ENCODE peak calls at places on chromosome 2, in ten cellular contexts. M is IMR-90, E is HepG2, I is hepatocyte, V is mesenchymal stem cell, H is trophoblast cell, G is astrocyte, N is SK-N-SH, Y is neuronal stem cell, J is neural progenitor cell. X is an unnamed sample.

GRCh38 chr2:120867290-120868231 is 131.9 kb downstream of the GLI2 start:
- DNase-seq in M (peak; percentile 77), E (no peak), I (peak; percentile 75), V (peak; percentile 89), H (peak; percentile 93), G (peak; percentile 84), N (peak; percentile 84), Y (peak; percentile 49), J (peak; percentile 80), X (no peak)

GRCh38 chr2:229445501-229446294 is 174.6 kb upstream of the PID1 start:
- DNase-seq in M (peak; percentile 16), E (no peak), I (no peak), V (peak; percentile 45), H (no peak), G (peak; percentile 75), N (no peak), Y (no peak), J (no peak), X (no peak)

GRCh38 chr2:16546128-16546754 is 119.4 kb downstream of the CYRIA start:
- DNase-seq in M (peak; percentile 36), E (peak; percentile 64), I (peak; percentile 88), V (peak; percentile 55), H (peak; percentile 49), G (peak; percentile 18), N (no peak), Y (peak; percentile 81), J (peak; percentile 91), X (peak; percentile 36)

GRCh38 chr2:216714412-216714775 is 19.0 kb upstream of the IGFBP5 start:
- DNase-seq in M (peak; percentile 71), E (no peak), I (no peak), V (no peak), H (no peak), G (peak; percentile 66), N (no peak), Y (no peak), J (no peak), X (no peak)

GRCh38 chr2:56464613-56465012 is 280.8 kb downstream of the CCDC85A start:
- DNase-seq in M (no peak), E (no peak), I (no peak), V (peak; percentile 44), H (no peak), G (no peak), N (no peak), Y (no peak), J (no peak), X (no peak)

GRCh38 chr2:226426292-226426736 is 373.3 kb downstream of the IRS1 start:
- DNase-seq in M (peak; percentile 99), E (peak; percentile 51), I (no peak), V (peak; percentile 92), H (peak; percentile 33), G (peak; percentile 93), N (no peak), Y (no peak), J (no peak), X (no peak)

GRCh38 chr2:73418343-73418742 is 32.7 kb downstream of the ALMS1 start:
- DNase-seq in M (peak; percentile 91), E (no peak), I (peak; percentile 51), V (peak; percentile 39), H (no peak), G (peak; percentile 90), N (no peak), Y (no peak), J (no peak), X (no peak)

GRCh38 chr2:19217203-19217602 is 141.2 kb downstream of the OSR1 start:
- DNase-seq in M (no peak), E (no peak), I (no peak), V (peak; percentile 6), H (no peak), G (no peak), N (no peak), Y (no peak), J (no peak), X (no peak)

GRCh38 chr2:182110326-182110725 is 124.7 kb downstream of the PPP1R1C start:
- DNase-seq in M (no peak), E (no peak), I (no peak), V (no peak), H (no peak), G (no peak), N (no peak), Y (no peak), J (no peak), X (no peak)

GRCh38 chr2:168152902-168153301 is 94.5 kb downstream of the STK39 start:
- DNase-seq in M (peak; percentile 10), E (peak; percentile 75), I (no peak), V (no peak), H (no peak), G (no peak), N (no peak), Y (no peak), J (no peak), X (no peak)

GRCh38 chr2:101380376-101380775 is 6.9 kb downstream of the CREG2 start:
- DNase-seq in M (peak; percentile 71), E (no peak), I (no peak), V (peak; percentile 61), H (no peak), G (peak; percentile 78), N (no peak), Y (no peak), J (no peak), X (no peak)

GRCh38 chr2:25294573-25295462 is 46.9 kb downstream of the DNMT3A start:
- DNase-seq in M (peak; percentile 24), E (no peak), I (no peak), V (peak; percentile 18), H (no peak), G (no peak), N (peak; percentile 95), Y (no peak), J (no peak), X (peak; percentile 89)

GRCh38 chr2:32166115-32166549 is 468 bp downstream of the SLC30A6 start:
- DNase-seq in M (no peak), E (no peak), I (no peak), V (no peak), H (no peak), G (no peak), N (no peak), Y (no peak), J (no peak), X (no peak)

GRCh38 chr2:64325852-64326577 is 127.9 kb upstream of the LGALSL start:
- DNase-seq in M (no peak), E (no peak), I (no peak), V (no peak), H (no peak), G (no peak), N (no peak), Y (no peak), J (no peak), X (no peak)

GRCh38 chr2:66535574-66536289 is 100.8 kb downstream of the MEIS1 start:
- DNase-seq in M (no peak), E (no peak), I (no peak), V (no peak), H (no peak), G (no peak), N (peak; percentile 25), Y (no peak), J (no peak), X (no peak)

GRCh38 chr2:130963849-130964793 is 127.4 kb downstream of the ARHGEF4 start:
- DNase-seq in M (no peak), E (no peak), I (peak; percentile 63), V (no peak), H (no peak), G (peak; percentile 10), N (peak; percentile 82), Y (peak; percentile 49), J (peak; percentile 85), X (no peak)

DNA sequence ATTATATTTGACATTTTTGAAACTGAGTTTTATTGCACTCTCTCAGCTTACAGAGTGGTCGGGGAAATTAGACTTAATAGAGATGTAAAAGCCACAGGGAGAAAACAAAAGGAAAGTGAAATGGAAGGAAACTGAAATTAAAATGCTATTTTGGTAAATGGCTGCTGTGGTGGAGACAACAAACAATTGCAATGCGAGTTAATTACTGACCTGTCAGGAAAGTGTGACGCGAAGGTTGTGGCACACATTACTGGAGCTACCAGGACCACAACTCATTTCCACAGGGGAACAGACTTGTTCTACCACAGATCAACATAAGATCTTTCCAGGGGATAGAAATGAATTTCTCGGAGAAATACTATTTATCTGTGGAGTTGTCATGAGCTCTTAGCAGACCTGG is 19.5 kb downstream of the ARHGAP15 start:
- DNase-seq in M (no peak), E (no peak), I (no peak), V (no peak), H (no peak), G (no peak), N (no peak), Y (no peak), J (no peak), X (no peak)
- H3K4me2 ChIP-seq in M (no peak overlapping the region), E (no peak overlapping the region), I (no peak overlapping the region), V (no peak overlapping the region), H (no peak overlapping the region), G (no peak overlapping the region), N (no peak overlapping the region), Y (no peak overlapping the region), J (no peak overlapping the region), X (peak overlapping the region; percentile 18)

DNA sequence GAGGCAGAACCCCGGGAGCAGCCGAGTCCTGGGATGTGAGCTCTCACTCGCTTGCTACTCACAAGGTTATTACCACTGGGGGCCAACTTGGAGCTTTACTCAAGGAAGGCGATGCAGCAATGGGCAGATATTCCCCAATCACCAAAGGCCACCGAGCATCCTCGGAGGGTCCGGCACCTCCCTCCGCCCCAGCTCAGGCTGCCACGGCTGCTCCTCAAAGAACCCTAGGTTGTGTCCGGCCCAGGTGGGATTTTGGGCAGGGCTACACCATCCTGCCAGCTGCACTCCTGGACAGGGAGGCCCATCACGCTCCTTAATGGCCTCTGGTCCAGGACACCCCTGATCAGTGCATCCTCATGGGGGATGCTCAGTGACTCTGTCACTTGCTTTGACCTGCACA is 24.8 kb downstream of the FBLN7 start:
- DNase-seq in M (no peak), E (no peak), I (no peak), V (no peak), H (no peak), G (no peak), N (no peak), Y (no peak), J (no peak), X (no peak)
- H3K4me1 ChIP-seq in M (no peaks in the 10 kb centered on the region), E (peaks cover 18% of the 10 kb centered on the region), I (no peaks in the 10 kb centered on the region), V (peaks cover 6% of the 10 kb centered on the region), H (peaks cover 6% of the 10 kb centered on the region), G (no peaks in the 10 kb centered on the region), N (no peaks in the 10 kb centered on the region), Y (peaks cover 2% of the 10 kb centered on the region), J (no peaks in the 10 kb centered on the region), X (no peaks in the 10 kb centered on the region)

DNA sequence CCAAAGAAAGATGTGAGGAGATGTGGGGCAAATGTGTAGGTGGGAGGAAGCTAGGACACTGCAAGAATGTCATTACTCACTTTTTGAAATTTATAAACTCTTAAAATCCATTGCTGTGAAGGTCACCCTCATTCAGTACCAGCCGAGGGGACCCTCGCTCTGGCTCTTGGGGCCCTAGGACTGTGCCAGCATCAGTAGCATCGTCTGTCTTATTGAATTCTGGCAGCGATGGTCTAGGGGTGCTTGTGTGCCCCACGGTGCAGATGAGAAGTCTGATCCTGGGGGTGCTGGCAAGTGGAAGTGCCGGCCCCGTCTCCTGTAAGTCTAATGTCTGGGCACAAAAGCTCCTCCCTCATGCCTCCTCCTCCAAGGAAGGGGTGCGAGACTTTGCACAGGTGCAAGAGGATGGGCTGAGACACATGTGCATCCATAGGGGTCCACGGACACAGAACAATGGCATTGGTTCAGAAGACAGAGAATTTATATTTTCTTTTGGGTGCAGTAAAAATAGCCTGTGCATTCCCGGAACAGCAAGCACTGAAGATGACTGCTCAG is 266.7 kb upstream of the HDAC4 start:
- DNase-seq in M (no peak), E (no peak), I (no peak), V (no peak), H (no peak), G (no peak), N (no peak), Y (no peak), J (no peak), X (no peak)
- H3K9me3 ChIP-seq in M (peaks cover 6% of the 10 kb centered on the region), E (no peaks in the 10 kb centered on the region), I (no peaks in the 10 kb centered on the region), V (no peaks in the 10 kb centered on the region), H (peaks cover 1% of the 10 kb centered on the region), G (no peaks in the 10 kb centered on the region), N (no peaks in the 10 kb centered on the region), Y (no peaks in the 10 kb centered on the region), J (no peaks in the 10 kb centered on the region), X (no peaks in the 10 kb centered on the region)

GRCh38 chr2:128301501-128301966 is 17.1 kb downstream of the HS6ST1 start:
- DNase-seq in M (peak; percentile 99), E (no peak), I (no peak), V (peak; percentile 99), H (peak; percentile 81), G (peak; percentile 98), N (no peak), Y (no peak), J (no peak), X (no peak)
- H3K4me2 ChIP-seq in M (no peak overlapping the region), E (no peak overlapping the region), I (no peak overlapping the region), V (no peak overlapping the region), H (no peak overlapping the region), G (peak overlapping the region; percentile 75), N (peak overlapping the region; percentile 37), Y (no peak overlapping the region), J (no peak overlapping the region), X (no peak overlapping the region)